ENCODE peak calls at places on chromosome 3, in five cellular contexts. H, K, B, U and X are unnamed samples.

GRCh38 chr3:45225465-45226205 is 452 bp downstream of the TMEM158 start:
- DNase-seq in H (no peak), U (no peak), B (peak; percentile 33), K (peak; percentile 36), X (no peak)

GRCh38 chr3:28077566-28077965 is 163.9 kb upstream of the CMC1 start:
- DNase-seq in B (peak; percentile 91), U (no peak), K (peak; percentile 24), H (no peak), X (peak; percentile 5)

GRCh38 chr3:139450155-139450554 is 26.2 kb downstream of the RBP2 start:
- DNase-seq in K (no peak), H (no peak), U (no peak), B (no peak), X (no peak)

GRCh38 chr3:27658741-27659140 is 63.4 kb downstream of the EOMES start:
- DNase-seq in H (no peak), K (no peak), B (no peak), U (no peak), X (no peak)

GRCh38 chr3:42809202-42809601 is at the start of gene ACKR2:
- DNase-seq in U (no peak), B (no peak), H (no peak), K (no peak), X (no peak)

GRCh38 chr3:142489572-142490323 is 41.9 kb upstream of the XRN1 start:
- DNase-seq in B (no peak), U (no peak), H (no peak), K (no peak), X (no peak)

GRCh38 chr3:172104471-172105072 is 65.2 kb downstream of the FNDC3B start:
- DNase-seq in H (no peak), B (no peak), U (no peak), K (no peak), X (no peak)

GRCh38 chr3:73637042-73637441 is 12.3 kb upstream of the PDZRN3 start:
- DNase-seq in B (no peak), U (no peak), H (no peak), K (no peak), X (no peak)

GRCh38 chr3:130948929-130949328 is 55.0 kb downstream of the ATP2C1 start:
- DNase-seq in K (no peak), U (no peak), H (no peak), B (no peak), X (no peak)

GRCh38 chr3:27119639-27120038 is 249.5 kb downstream of the NEK10 start:
- DNase-seq in K (no peak), B (no peak), H (no peak), U (no peak), X (no peak)

GRCh38 chr3:192545346-192545745 is 182.0 kb downstream of the FGF12 start:
- DNase-seq in K (no peak), U (no peak), H (no peak), B (no peak), X (no peak)

GRCh38 chr3:190175490-190175889 is 54.8 kb upstream of the P3H2 start:
- DNase-seq in H (no peak), B (no peak), U (no peak), K (no peak), X (no peak)

GRCh38 chr3:123861081-123861836 is 22.9 kb downstream of the MYLK start:
- DNase-seq in B (no peak), U (no peak), K (no peak), H (no peak), X (no peak)

GRCh38 chr3:138775254-138775595 is 59.5 kb downstream of the PIK3CB start:
- DNase-seq in H (no peak), B (no peak), K (no peak), U (no peak), X (no peak)

GRCh38 chr3:4332111-4332510 is 28.9 kb downstream of the SETMAR start:
- DNase-seq in H (no peak), K (no peak), U (no peak), B (no peak), X (no peak)

GRCh38 chr3:156973954-156974353 is 147.8 kb downstream of the LEKR1 start:
- DNase-seq in B (no peak), H (no peak), K (no peak), U (no peak), X (no peak)

GRCh38 chr3:168095611-168096209 is at the start of gene GOLIM4:
- DNase-seq in K (peak; percentile 98), B (peak; percentile 97), U (peak; percentile 82), H (peak; percentile 94), X (peak; percentile 93)

GRCh38 chr3:90184861-90185260 is 1077.4 kb downstream of the EPHA3 start:
- DNase-seq in U (no peak), B (no peak), H (no peak), K (no peak), X (no peak)

GRCh38 chr3:64668582-64669510 is 19.0 kb downstream of the ADAMTS9 start:
- DNase-seq in H (no peak), K (no peak), B (no peak), U (no peak), X (no peak)

GRCh38 chr3:18134386-18135082 is 290.6 kb downstream of the SATB1 start:
- DNase-seq in K (no peak), U (no peak), H (no peak), B (no peak), X (peak; percentile 39)

GRCh38 chr3:170307998-170308398 is 49.5 kb upstream of the SKIL start:
- DNase-seq in K (no peak), H (peak; percentile 57), U (no peak), B (peak; percentile 67), X (no peak)

GRCh38 chr3:190568036-190568435 is 54.2 kb downstream of the IL1RAP start:
- DNase-seq in B (no peak), K (no peak), U (no peak), H (peak; percentile 27), X (no peak)

GRCh38 chr3:100041328-100041749 is 73.0 kb downstream of the FILIP1L start:
- DNase-seq in H (no peak), K (no peak), B (no peak), U (no peak), X (peak; percentile 76)

GRCh38 chr3:158713094-158713499 is 19.2 kb downstream of the RARRES1 start:
- DNase-seq in U (no peak), B (no peak), K (peak; percentile 70), H (peak; percentile 78), X (no peak)

GRCh38 chr3:196166741-196167140 is 44.5 kb downstream of the ZDHHC19 start:
- DNase-seq in B (no peak), U (no peak), H (no peak), K (no peak), X (no peak)

GRCh38 chr3:44235604-44236484 is 5.8 kb upstream of the TOPAZ1 start:
- DNase-seq in U (no peak), K (peak; percentile 55), B (peak; percentile 60), H (peak; percentile 63), X (peak; percentile 80)

GRCh38 chr3:125140011-125140813 is 72.3 kb downstream of the SLC12A8 start:
- DNase-seq in U (no peak), H (no peak), B (no peak), K (no peak), X (no peak)

GRCh38 chr3:111548060-111548459 is 6.1 kb downstream of the CD96 start:
- DNase-seq in U (no peak), H (no peak), B (no peak), K (no peak), X (no peak)

GRCh38 chr3:172626241-172626640 is 84.6 kb downstream of the NCEH1 start:
- DNase-seq in H (no peak), U (no peak), B (no peak), K (no peak), X (no peak)

GRCh38 chr3:10164546-10165393 is at the start of gene IRAK2:
- DNase-seq in H (peak; percentile 78), U (peak; percentile 61), K (peak; percentile 81), B (peak; percentile 79), X (no peak)

GRCh38 chr3:10170915-10171478 is 6.3 kb downstream of the IRAK2 start:
- DNase-seq in B (no peak), H (no peak), U (no peak), K (no peak), X (no peak)

GRCh38 chr3:10173095-10173925 is 8.6 kb downstream of the IRAK2 start:
- DNase-seq in B (no peak), H (no peak), K (no peak), U (no peak), X (no peak)

GRCh38 chr3:10166213-10166604 is 1.5 kb downstream of the IRAK2 start:
- DNase-seq in U (no peak), H (no peak), K (no peak), B (no peak), X (no peak)

DNA sequence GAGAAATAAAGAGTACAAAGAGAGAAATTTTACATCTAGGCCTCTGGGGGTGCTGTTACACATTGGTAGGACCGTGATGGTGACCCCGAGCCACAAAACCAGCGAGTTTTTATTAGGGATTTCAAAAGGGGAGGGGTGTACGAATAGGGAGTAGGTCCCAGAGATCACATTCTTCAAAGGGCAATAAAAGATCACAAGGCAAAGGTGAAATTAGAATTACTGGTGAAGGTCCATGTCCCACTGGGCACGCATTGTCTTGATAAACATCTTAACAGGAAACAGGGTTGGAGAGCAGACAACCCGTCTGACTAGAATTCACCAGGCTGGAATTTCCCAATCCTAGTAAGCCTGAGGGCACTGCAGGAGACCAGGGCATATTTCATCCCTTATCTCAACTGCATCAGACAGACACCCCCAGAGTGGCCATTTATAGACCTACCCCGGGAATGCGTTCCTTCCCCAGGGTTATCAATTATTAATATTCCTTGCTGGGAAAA is 4.3 kb downstream of the IRAK2 start:
- DNase-seq in B (no peak), H (no peak), K (no peak), U (no peak), X (no peak)
- H3K4me3 ChIP-seq in B (no peak overlapping the region), H (no peak overlapping the region), K (no peak overlapping the region), U (no peak overlapping the region), X (no peak overlapping the region)

GRCh38 chr3:53226841-53227407 is 28.9 kb downstream of the TKT start:
- DNase-seq in B (no peak), U (no peak), H (no peak), K (no peak), X (no peak)
- TF ChIP-seq CTCF in B (no peak), U (no peak), H (no peak), K (no peak), X (no peak)

DNA sequence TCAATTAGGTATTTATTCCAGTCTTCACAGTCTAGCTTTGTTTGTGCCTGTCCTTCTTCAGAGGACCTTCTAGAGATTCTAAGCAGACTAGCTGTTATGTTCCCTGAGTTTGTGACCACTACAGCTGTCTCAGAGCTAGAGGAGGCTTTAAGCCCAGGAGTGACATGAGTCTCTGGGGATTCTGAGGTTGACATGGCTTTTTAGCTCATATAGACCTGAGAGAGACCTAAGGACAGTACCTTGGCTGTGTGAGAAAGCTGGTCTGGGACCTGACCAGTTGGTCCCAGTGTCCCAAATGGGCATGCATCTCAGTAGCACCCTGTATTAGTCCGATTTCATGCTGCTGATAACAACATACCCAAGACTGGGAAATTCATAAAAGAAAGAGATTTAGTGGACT is 330.2 kb downstream of the DIPK2A start:
- DNase-seq in B (no peak), U (no peak), K (no peak), H (no peak), X (no peak)
- H3K4me3 ChIP-seq in B (no peak overlapping the region), U (no peak overlapping the region), K (no peak overlapping the region), H (no peak overlapping the region), X (no peak overlapping the region)

DNA sequence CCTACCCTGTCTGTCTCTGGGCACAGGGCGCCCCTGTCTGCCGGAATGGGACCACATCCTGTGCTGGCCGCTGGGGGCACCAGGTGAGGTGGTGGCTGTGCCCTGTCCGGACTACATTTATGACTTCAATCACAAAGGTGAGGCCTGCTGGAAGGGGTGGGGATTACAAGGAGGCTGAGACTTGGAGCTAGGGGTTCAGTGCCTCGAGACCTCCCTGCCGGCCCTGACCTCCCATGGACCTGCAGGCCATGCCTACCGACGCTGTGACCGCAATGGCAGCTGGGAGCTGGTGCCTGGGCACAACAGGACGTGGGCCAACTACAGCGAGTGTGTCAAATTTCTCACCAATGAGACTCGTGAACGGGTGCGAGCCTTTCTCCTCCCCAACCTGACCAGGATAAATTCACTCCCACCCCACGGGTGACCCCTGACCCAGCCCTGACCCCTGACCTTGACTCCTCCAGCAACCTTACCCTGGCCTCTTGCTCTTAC is 20.4 kb downstream of the PTH1R start:
- DNase-seq in B (no peak), K (peak; percentile 21), U (no peak), H (no peak), X (no peak)
- TF ChIP-seq CTCF in B (no peak), K (no peak), U (no peak), H (no peak), X (no peak)